ENCODE peak calls at places on chromosomes 1 and 21, in seven cellular contexts. H, Q, X, B, O, Y and S are unnamed samples.

GRCh38 chr1:31843506-31843905 is 27.7 kb upstream of the SPOCD1 start:
- DNase-seq in H (no peak), Q (peak), X (no peak), B (no peak), O (no peak), Y (no peak), S (peak)

GRCh38 chr1:232891116-232891515 is 59.3 kb upstream of the NTPCR start:
- DNase-seq in H (no peak), Q (no peak), X (no peak), B (no peak), O (no peak), Y (no peak), S (no peak)

GRCh38 chr1:23168462-23169218 is at the start of gene LUZP1:
- DNase-seq in H (peak), Q (peak), X (peak), B (peak), O (no peak), Y (peak), S (peak)

GRCh38 chr1:243320224-243320623 is 64.4 kb downstream of the SDCCAG8 start:
- DNase-seq in H (no peak), Q (no peak), X (no peak), B (no peak), O (no peak), Y (no peak), S (no peak)

GRCh38 chr21:46250146-46250725 is 21.7 kb upstream of the LSS start:
- DNase-seq in H (no peak), Q (no peak), X (no peak), B (no peak), O (no peak), Y (no peak), S (no peak)

GRCh38 chr1:203346755-203347102 is 4.2 kb downstream of the FMOD start:
- DNase-seq in H (no peak), Q (no peak), X (no peak), B (no peak), O (no peak), Y (no peak), S (no peak)

GRCh38 chr21:45979651-45980050 is 1.9 kb upstream of the COL6A1 start:
- DNase-seq in H (no peak), Q (no peak), X (no peak), B (no peak), O (no peak), Y (no peak), S (no peak)

GRCh38 chr1:27119270-27119618 is 35.7 kb downstream of the SLC9A1 start:
- DNase-seq in H (no peak), Q (no peak), X (no peak), B (no peak), O (no peak), Y (no peak), S (no peak)

GRCh38 chr1:144101397-144102050 is 129.7 kb upstream of the FAM72C start:
- DNase-seq in H (no peak), Q (no peak), X (peak), B (no peak), O (no peak), Y (no peak), S (no peak)

GRCh38 chr1:121418369-121419049 is 233.7 kb downstream of the SRGAP2C start:
- DNase-seq in H (no peak), Q (no peak), X (no peak), B (no peak), O (no peak), Y (no peak), S (no peak)

GRCh38 chr1:78045850-78046778 is at the start of gene GIPC2:
- DNase-seq in H (no peak), Q (peak), X (peak), B (no peak), O (no peak), Y (no peak), S (peak)

GRCh38 chr1:181318022-181318857 is 165.1 kb upstream of the CACNA1E start:
- DNase-seq in H (no peak), Q (no peak), X (peak), B (no peak), O (no peak), Y (peak), S (no peak)

GRCh38 chr1:21669287-21670058 is at the start of gene RAP1GAP:
- DNase-seq in H (no peak), Q (peak), X (peak), B (peak), O (no peak), Y (peak), S (no peak)

GRCh38 chr1:153790282-153790995 is 15.2 kb downstream of the SLC27A3 start:
- DNase-seq in H (no peak), Q (no peak), X (no peak), B (no peak), O (peak), Y (peak), S (no peak)

GRCh38 chr1:27400035-27400962 is 7.9 kb downstream of the GPR3 start:
- DNase-seq in H (no peak), Q (no peak), X (no peak), B (no peak), O (no peak), Y (no peak), S (no peak)

GRCh38 chr1:244196890-244197289 is 145.8 kb downstream of the ZBTB18 start:
- DNase-seq in H (no peak), Q (no peak), X (no peak), B (no peak), O (no peak), Y (no peak), S (no peak)

GRCh38 chr21:41970751-41971653 is 17.2 kb upstream of the C2CD2 start:
- DNase-seq in H (no peak), Q (no peak), X (no peak), B (no peak), O (no peak), Y (no peak), S (no peak)

GRCh38 chr1:63000508-63000907 is 216.6 kb downstream of the ATG4C start:
- DNase-seq in H (no peak), Q (no peak), X (no peak), B (no peak), O (no peak), Y (no peak), S (no peak)